ENCODE peak calls at places on chromosomes 5 and 9, in nine cellular contexts. S, F, N, H, K, Z, M, U and O are unnamed samples.

GRCh38 chr5:45385321-45386058 is 310.7 kb downstream of the HCN1 start:
- DNase-seq in S (no peak), F (no peak), N (no peak), H (peak), K (no peak), Z (peak), M (peak), U (no peak), O (no peak)

GRCh38 chr5:84524491-84524890 is 139.8 kb upstream of the EDIL3 start:
- DNase-seq in S (no peak), F (no peak), N (no peak), H (no peak), K (no peak), Z (peak), M (no peak), U (no peak), O (no peak)

GRCh38 chr9:90969021-90969675 is 167.5 kb downstream of the SYK start:
- DNase-seq in S (no peak), F (no peak), N (no peak), H (no peak), K (no peak), Z (no peak), M (no peak), U (no peak), O (no peak)

GRCh38 chr9:79976501-79977444 is 405.0 kb downstream of the TLE4 start:
- DNase-seq in S (no peak), F (no peak), N (no peak), H (no peak), K (no peak), Z (no peak), M (no peak), U (no peak), O (no peak)

GRCh38 chr5:149456597-149457392 is 77.7 kb upstream of the IL17B start:
- DNase-seq in S (no peak), F (no peak), N (no peak), H (no peak), K (no peak), Z (no peak), M (no peak), U (no peak), O (no peak)

GRCh38 chr9:131487001-131487400 is 15.7 kb upstream of the POMT1 start:
- DNase-seq in S (no peak), F (no peak), N (no peak), H (no peak), K (no peak), Z (no peak), M (no peak), U (no peak), O (no peak)

GRCh38 chr5:137414112-137414511 is 85.0 kb downstream of the SPOCK1 start:
- DNase-seq in S (no peak), F (no peak), N (no peak), H (no peak), K (no peak), Z (no peak), M (peak), U (no peak), O (no peak)

GRCh38 chr5:156148307-156148706 is 178.7 kb upstream of the SGCD start:
- DNase-seq in S (no peak), F (no peak), N (no peak), H (no peak), K (no peak), Z (peak), M (no peak), U (no peak), O (no peak)

GRCh38 chr5:145471831-145472616 is 363.1 kb downstream of the PRELID2 start:
- DNase-seq in S (no peak), F (no peak), N (no peak), H (peak), K (no peak), Z (peak), M (no peak), U (no peak), O (no peak)

GRCh38 chr5:15600035-15600434 is 100.1 kb downstream of the FBXL7 start:
- DNase-seq in S (no peak), F (no peak), N (no peak), H (no peak), K (no peak), Z (no peak), M (no peak), U (no peak), O (no peak)

GRCh38 chr5:68848086-68848485 is 245.7 kb upstream of the SLC30A5 start:
- DNase-seq in S (no peak), F (no peak), N (no peak), H (peak), K (no peak), Z (peak), M (no peak), U (no peak), O (no peak)

GRCh38 chr5:141969783-141970741 is 1.2 kb downstream of the RNF14 start:
- DNase-seq in S (no peak), F (peak), N (no peak), H (no peak), K (no peak), Z (peak), M (no peak), U (peak), O (peak)

GRCh38 chr5:1125030-1125357 is 13.1 kb upstream of the SLC12A7 start:
- DNase-seq in S (no peak), F (no peak), N (no peak), H (no peak), K (peak), Z (peak), M (no peak), U (no peak), O (no peak)

GRCh38 chr5:149114403-149115312 is 26.6 kb upstream of the ABLIM3 start:
- DNase-seq in S (no peak), F (peak), N (peak), H (peak), K (peak), Z (peak), M (peak), U (peak), O (no peak)

GRCh38 chr9:6758418-6759113 is 793 bp downstream of the KDM4C start:
- DNase-seq in S (peak), F (peak), N (peak), H (peak), K (peak), Z (no peak), M (peak), U (peak), O (peak)

GRCh38 chr9:127973169-127974001 is 7.4 kb downstream of the EEIG1 start:
- DNase-seq in S (no peak), F (no peak), N (no peak), H (no peak), K (no peak), Z (no peak), M (peak), U (no peak), O (no peak)

GRCh38 chr5:34690898-34691297 is 34.8 kb downstream of the RAI14 start:
- DNase-seq in S (no peak), F (no peak), N (no peak), H (no peak), K (no peak), Z (no peak), M (no peak), U (no peak), O (no peak)

GRCh38 chr9:114850871-114851270 is 45.0 kb upstream of the TNFSF15 start:
- DNase-seq in S (no peak), F (no peak), N (no peak), H (no peak), K (no peak), Z (peak), M (no peak), U (no peak), O (peak)

GRCh38 chr5:132790201-132790870 is 13.3 kb upstream of the SEPTIN8 start:
- DNase-seq in S (no peak), F (no peak), N (no peak), H (no peak), K (no peak), Z (no peak), M (peak), U (no peak), O (no peak)

GRCh38 chr5:172453986-172454354 is 355 bp downstream of the SH3PXD2B start:
- DNase-seq in S (no peak), F (peak), N (no peak), H (peak), K (peak), Z (peak), M (peak), U (peak), O (no peak)

GRCh38 chr9:116234091-116234490 is 80.5 kb downstream of the PAPPA start:
- DNase-seq in S (no peak), F (peak), N (no peak), H (peak), K (no peak), Z (peak), M (no peak), U (no peak), O (no peak)

GRCh38 chr5:674630-675011 is 18.5 kb downstream of the TPPP start:
- DNase-seq in S (no peak), F (no peak), N (no peak), H (no peak), K (peak), Z (no peak), M (peak), U (no peak), O (no peak)

GRCh38 chr5:154811239-154811638 is 39.2 kb downstream of the FAXDC2 start:
- DNase-seq in S (no peak), F (no peak), N (no peak), H (no peak), K (no peak), Z (no peak), M (no peak), U (no peak), O (no peak)

GRCh38 chr9:125904155-125904841 is 157.1 kb downstream of the PBX3 start:
- DNase-seq in S (no peak), F (no peak), N (no peak), H (no peak), K (no peak), Z (no peak), M (no peak), U (peak), O (no peak)

GRCh38 chr5:119484884-119485283 is 32.6 kb downstream of the HSD17B4 start:
- DNase-seq in S (no peak), F (no peak), N (no peak), H (no peak), K (no peak), Z (no peak), M (no peak), U (no peak), O (no peak)

GRCh38 chr9:38181866-38182265 is 112.8 kb upstream of the SHB start:
- DNase-seq in S (no peak), F (no peak), N (no peak), H (no peak), K (no peak), Z (no peak), M (no peak), U (no peak), O (no peak)

GRCh38 chr9:114434878-114435311 is 47.1 kb upstream of the AKNA start:
- DNase-seq in S (no peak), F (peak), N (no peak), H (peak), K (no peak), Z (peak), M (peak), U (peak), O (no peak)

GRCh38 chr9:72065076-72065475 is 4.7 kb upstream of the C9orf57 start:
- DNase-seq in S (no peak), F (no peak), N (no peak), H (no peak), K (no peak), Z (peak), M (no peak), U (no peak), O (no peak)

GRCh38 chr5:151126199-151126645 is 31.4 kb downstream of the ANXA6 start:
- DNase-seq in S (no peak), F (peak), N (peak), H (peak), K (peak), Z (peak), M (peak), U (peak), O (peak)

GRCh38 chr9:123268950-123269302 is 540 bp upstream of the STRBP start:
- DNase-seq in S (no peak), F (no peak), N (no peak), H (no peak), K (no peak), Z (no peak), M (no peak), U (no peak), O (no peak)

GRCh38 chr5:134086943-134087305 is 27.6 kb upstream of the TCF7 start:
- DNase-seq in S (no peak), F (no peak), N (peak), H (no peak), K (no peak), Z (no peak), M (no peak), U (no peak), O (peak)

GRCh38 chr5:178793156-178793555 is 62.7 kb upstream of the ZNF354A start:
- DNase-seq in S (no peak), F (peak), N (peak), H (no peak), K (no peak), Z (no peak), M (no peak), U (peak), O (no peak)

GRCh38 chr5:54180616-54181015 is 129.8 kb downstream of the ARL15 start:
- DNase-seq in S (no peak), F (no peak), N (no peak), H (no peak), K (no peak), Z (peak), M (no peak), U (no peak), O (no peak)

GRCh38 chr9:89919171-89919681 is 314.4 kb downstream of the GADD45G start:
- DNase-seq in S (no peak), F (peak), N (peak), H (no peak), K (peak), Z (no peak), M (no peak), U (no peak), O (peak)

GRCh38 chr5:39473156-39473779 is 48.5 kb upstream of the DAB2 start:
- DNase-seq in S (no peak), F (no peak), N (no peak), H (peak), K (no peak), Z (peak), M (no peak), U (no peak), O (no peak)

GRCh38 chr5:15366676-15367391 is 133.1 kb upstream of the FBXL7 start:
- DNase-seq in S (no peak), F (no peak), N (no peak), H (no peak), K (no peak), Z (peak), M (no peak), U (no peak), O (no peak)

GRCh38 chr9:133619791-133620190 is 10.6 kb upstream of the FAM163B start:
- DNase-seq in S (no peak), F (no peak), N (peak), H (no peak), K (no peak), Z (no peak), M (no peak), U (no peak), O (peak)

GRCh38 chr5:91598216-91598615 is 215.1 kb upstream of the ARRDC3 start:
- DNase-seq in S (no peak), F (no peak), N (no peak), H (no peak), K (no peak), Z (no peak), M (no peak), U (no peak), O (no peak)

GRCh38 chr5:86320266-86320665 is 297.5 kb upstream of the COX7C start:
- DNase-seq in S (no peak), F (peak), N (no peak), H (no peak), K (no peak), Z (no peak), M (no peak), U (no peak), O (no peak)